ENCODE peak calls at places on chromosomes 13 and 19, in seven cellular contexts. O, A, S, P, D, H and Y are unnamed samples.

GRCh38 chr19:6718741-6719539 is 1.5 kb downstream of the C3 start:
- DNase-seq in H (no peak), D (peak; percentile 54), O (peak; percentile 77), A (no peak), S (no peak), P (no peak), Y (no peak)

GRCh38 chr13:44263920-44264610 is 109.6 kb upstream of the SERP2 start:
- DNase-seq in O (no peak), H (no peak), D (no peak), P (peak; percentile 43), A (no peak), S (no peak), Y (no peak)

GRCh38 chr19:48480476-48481190 is 11.5 kb downstream of the CYTH2 start:
- DNase-seq in S (peak; percentile 68), D (no peak), P (peak; percentile 24), H (peak; percentile 45), O (no peak), A (no peak), Y (no peak)

GRCh38 chr13:71851541-71851940 is 15.5 kb downstream of the DACH1 start:
- DNase-seq in O (no peak), D (no peak), H (no peak), A (no peak), S (no peak), P (no peak), Y (no peak)

GRCh38 chr13:28099396-28100148 is 804 bp downstream of the FLT3 start:
- DNase-seq in P (no peak), O (no peak), A (no peak), H (no peak), D (no peak), S (peak; percentile 2), Y (no peak)

GRCh38 chr19:16062789-16063188 is 13.5 kb upstream of the TPM4 start:
- DNase-seq in A (no peak), H (peak; percentile 54), O (peak; percentile 75), D (peak; percentile 39), P (no peak), S (no peak), Y (no peak)

GRCh38 chr19:47142779-47143178 is 12.1 kb downstream of the SAE1 start:
- DNase-seq in O (no peak), A (no peak), P (no peak), D (no peak), S (peak; percentile 52), H (no peak), Y (no peak)

GRCh38 chr19:10797078-10797477 is 38.9 kb downstream of the TMED1 start:
- DNase-seq in A (no peak), H (peak; percentile 42), D (no peak), O (no peak), S (no peak), P (no peak), Y (no peak)

GRCh38 chr19:48418317-48419064 is 25.0 kb downstream of the GRIN2D start:
- DNase-seq in H (no peak), S (peak; percentile 32), P (no peak), O (no peak), D (no peak), A (no peak), Y (no peak)

GRCh38 chr19:28020631-28021315 is 1192.2 kb downstream of the UQCRFS1 start:
- DNase-seq in S (no peak), D (no peak), P (no peak), A (no peak), O (no peak), H (no peak), Y (no peak)

GRCh38 chr19:29751932-29752331 is 36.9 kb upstream of the C19orf12 start:
- DNase-seq in O (no peak), S (no peak), A (no peak), P (no peak), H (no peak), D (no peak), Y (no peak)

GRCh38 chr13:23159205-23159586 is 21.6 kb upstream of the SGCG start:
- DNase-seq in P (peak; percentile 39), O (peak; percentile 51), H (no peak), D (peak; percentile 47), A (peak; percentile 66), S (peak; percentile 67), Y (no peak)

GRCh38 chr19:32168606-32169005 is 176.8 kb upstream of the ZNF507 start:
- DNase-seq in O (no peak), D (no peak), A (no peak), H (no peak), P (no peak), S (no peak), Y (no peak)

GRCh38 chr19:42396248-42396541 is 6.1 kb upstream of the CNFN start:
- DNase-seq in D (no peak), H (no peak), A (no peak), O (no peak), S (no peak), P (no peak), Y (no peak)
- H3K4me3 ChIP-seq in D (peak overlapping the region; percentile 77), H (peak overlapping the region; percentile 55), A (no peak overlapping the region), O (peak overlapping the region; percentile 72), S (peak overlapping the region; percentile 71), P (peak overlapping the region; percentile 75), Y (peak overlapping the region; percentile 67)

GRCh38 chr19:18206018-18206417 is 2.2 kb upstream of the RAB3A start:
- DNase-seq in A (no peak), H (no peak), D (no peak), P (no peak), O (no peak), S (no peak), Y (no peak)
- H3K4me3 ChIP-seq in A (no peak overlapping the region), H (no peak overlapping the region), D (no peak overlapping the region), P (no peak overlapping the region), O (no peak overlapping the region), S (peak overlapping the region; percentile 78), Y (peak overlapping the region; percentile 76)

GRCh38 chr13:80336335-80336734 is 4.6 kb downstream of the SPRY2 start:
- DNase-seq in S (no peak), P (no peak), D (no peak), A (no peak), H (no peak), O (no peak), Y (no peak)
- H3K4me3 ChIP-seq in S (peak overlapping the region; percentile 93), P (peak overlapping the region; percentile 94), D (peak overlapping the region; percentile 98), A (peak overlapping the region; percentile 17), H (no peak overlapping the region), O (peak overlapping the region; percentile 73), Y (peak overlapping the region; percentile 98)

GRCh38 chr19:55383279-55383788 is 758 bp downstream of the TMEM238 start:
- DNase-seq in S (no peak), O (no peak), H (no peak), D (no peak), P (no peak), A (no peak), Y (no peak)
- H3K4me3 ChIP-seq in S (peak overlapping the region; percentile 36), O (peak overlapping the region; percentile 97), H (peak overlapping the region; percentile 42), D (peak overlapping the region; percentile 81), P (peak overlapping the region; percentile 28), A (peak overlapping the region; percentile 38), Y (peak overlapping the region; percentile 38)

GRCh38 chr19:8526345-8527062 is 12.5 kb upstream of the ZNF414 start:
- DNase-seq in D (peak; percentile 88), P (peak; percentile 92), A (peak; percentile 91), S (peak; percentile 95), O (peak; percentile 89), H (no peak), Y (peak; percentile 66)
- H3K4me3 ChIP-seq in D (peak overlapping the region; percentile 75), P (peak overlapping the region; percentile 75), A (peak overlapping the region; percentile 63), S (peak overlapping the region; percentile 69), O (peak overlapping the region; percentile 63), H (no peak overlapping the region), Y (peak overlapping the region; percentile 81)

GRCh38 chr19:33418461-33418860 is 45.0 kb downstream of the CEBPG start:
- DNase-seq in H (no peak), S (no peak), O (no peak), A (no peak), D (no peak), P (no peak), Y (no peak)

GRCh38 chr19:33413868-33414666 is 40.6 kb downstream of the CEBPG start:
- DNase-seq in S (no peak), D (no peak), O (no peak), H (no peak), A (no peak), P (no peak), Y (no peak)

GRCh38 chr19:33417751-33418150 is 44.2 kb downstream of the CEBPG start:
- DNase-seq in D (no peak), O (no peak), S (no peak), A (no peak), H (no peak), P (no peak), Y (no peak)

GRCh38 chr19:33414667-33415605 is 41.4 kb downstream of the CEBPG start:
- DNase-seq in H (no peak), O (no peak), S (no peak), D (no peak), P (no peak), A (no peak), Y (no peak)

DNA sequence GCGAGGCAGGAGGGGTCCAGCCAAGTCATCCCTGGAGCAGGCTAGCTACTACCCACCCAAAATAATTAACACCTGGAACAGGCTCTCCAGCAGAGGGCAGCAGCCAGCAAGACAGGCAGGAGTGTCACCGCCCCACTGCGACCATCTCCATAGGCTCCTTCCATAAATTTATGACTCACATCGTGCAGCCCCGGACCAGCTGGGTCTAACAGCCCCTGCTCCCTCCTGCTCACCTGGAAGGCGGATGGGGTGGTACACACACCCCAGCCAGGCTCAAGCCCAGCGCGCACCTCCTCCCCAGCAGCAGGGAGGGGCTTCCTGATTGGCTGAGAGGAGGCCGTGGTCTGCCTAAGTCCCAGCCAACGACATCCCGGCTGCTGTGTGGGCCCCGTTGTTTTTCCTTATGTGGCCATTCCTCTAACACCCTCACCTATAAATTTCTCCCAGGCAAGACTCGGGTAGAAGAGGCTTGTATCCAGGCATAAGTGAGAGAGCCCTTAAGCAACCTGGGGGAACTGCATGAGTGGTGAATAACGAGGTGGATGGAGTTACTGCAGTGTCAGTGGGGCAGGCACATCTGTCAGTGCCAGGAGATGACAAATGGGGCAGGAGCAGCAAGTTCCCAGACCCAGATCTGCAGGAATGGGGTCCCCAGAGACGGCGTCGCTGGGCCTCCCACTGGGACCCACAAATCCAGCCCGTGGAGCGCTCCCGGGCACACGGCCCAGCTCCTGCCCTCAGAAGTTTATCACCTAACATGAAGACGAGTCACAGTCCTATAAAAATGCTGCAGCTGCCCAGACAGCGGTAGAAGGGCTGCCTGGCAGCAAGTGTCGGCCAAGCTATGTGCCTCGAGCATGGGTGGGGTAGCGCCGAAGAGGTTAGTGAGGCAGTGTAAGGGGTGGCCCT is 43.1 kb downstream of the CEBPG start:
- DNase-seq in A (no peak), O (no peak), S (peak; percentile 76), H (peak; percentile 56), D (peak; percentile 54), P (peak; percentile 66), Y (peak; percentile 26)
- H3K4me3 ChIP-seq in A (no peak overlapping the region), O (no peak overlapping the region), S (no peak overlapping the region), H (peak overlapping the region; percentile 45), D (no peak overlapping the region), P (no peak overlapping the region), Y (no peak overlapping the region)

DNA sequence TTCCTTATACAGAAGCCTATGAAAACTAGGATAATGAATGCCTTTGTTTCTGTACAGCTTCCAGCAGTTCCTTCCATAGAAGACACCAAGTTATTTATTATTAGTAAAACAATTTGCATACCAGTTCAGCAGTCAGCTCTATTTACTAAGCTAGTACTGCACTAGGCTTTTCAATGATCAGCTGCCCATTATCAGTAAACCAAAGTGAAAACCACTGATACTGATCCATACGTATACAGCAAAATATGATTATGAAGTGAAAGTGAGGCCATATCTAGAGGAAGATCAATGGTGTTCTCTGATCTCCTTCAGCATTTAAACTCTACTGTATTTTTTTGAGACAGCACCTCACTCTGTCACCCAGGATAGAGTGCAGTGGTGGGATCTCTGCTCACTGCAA is 3.2 kb downstream of the TPT1 start:
- DNase-seq in S (no peak), O (no peak), A (no peak), D (no peak), H (no peak), P (no peak), Y (no peak)
- H3K4me3 ChIP-seq in S (peak overlapping the region; percentile 13), O (peak overlapping the region; percentile 96), A (no peak overlapping the region), D (peak overlapping the region; percentile 80), H (no peak overlapping the region), P (peak overlapping the region; percentile 83), Y (no peak overlapping the region)